ENCODE peak calls at places on chromosomes 2 and 18, in four cellular contexts. V is DND-41, H is heart right ventricle, D is upper lobe of left lung. P is an unnamed sample.
A peak's percentile ranks its signal among the peaks of the same experiment; 100 is the strongest.

GRCh38 chr2:62489162-62489561 is 16.8 kb downstream of the TMEM17 start:
- ATAC-seq in V (no peak), H (peak; percentile 61), D (no peak), P (no peak)

GRCh38 chr18:610214-610928 is 13.6 kb downstream of the CLUL1 start:
- ATAC-seq in V (no peak), H (peak; percentile 66), D (peak; percentile 56), P (peak; percentile 52)

GRCh38 chr2:85866165-85866659 is 22.6 kb downstream of the ST3GAL5 start:
- ATAC-seq in V (no peak), H (no peak), D (no peak), P (no peak)

GRCh38 chr18:45008694-45009372 is 328.1 kb downstream of the SETBP1 start:
- ATAC-seq in V (peak; percentile 82), H (no peak), D (no peak), P (no peak)

GRCh38 chr2:46831037-46831868 is 84.4 kb downstream of the MCFD2 start:
- ATAC-seq in V (no peak), H (no peak), D (no peak), P (peak; percentile 54)

GRCh38 chr2:23862716-23863426 is 64.1 kb downstream of the ATAD2B start:
- ATAC-seq in V (no peak), H (no peak), D (no peak), P (no peak)

GRCh38 chr2:128786800-128787478 is 468.3 kb upstream of the HS6ST1 start:
- ATAC-seq in V (no peak), H (peak; percentile 23), D (no peak), P (peak; percentile 54)

GRCh38 chr2:156562136-156562535 is 126.0 kb downstream of the GPD2 start:
- ATAC-seq in V (no peak), H (peak; percentile 45), D (no peak), P (no peak)

GRCh38 chr18:77366067-77366724 is 116.5 kb downstream of the GALR1 start:
- ATAC-seq in V (no peak), H (peak; percentile 88), D (no peak), P (no peak)

GRCh38 chr2:63257473-63257872 is 206.8 kb downstream of the OTX1 start:
- ATAC-seq in V (peak; percentile 73), H (no peak), D (no peak), P (no peak)

DNA sequence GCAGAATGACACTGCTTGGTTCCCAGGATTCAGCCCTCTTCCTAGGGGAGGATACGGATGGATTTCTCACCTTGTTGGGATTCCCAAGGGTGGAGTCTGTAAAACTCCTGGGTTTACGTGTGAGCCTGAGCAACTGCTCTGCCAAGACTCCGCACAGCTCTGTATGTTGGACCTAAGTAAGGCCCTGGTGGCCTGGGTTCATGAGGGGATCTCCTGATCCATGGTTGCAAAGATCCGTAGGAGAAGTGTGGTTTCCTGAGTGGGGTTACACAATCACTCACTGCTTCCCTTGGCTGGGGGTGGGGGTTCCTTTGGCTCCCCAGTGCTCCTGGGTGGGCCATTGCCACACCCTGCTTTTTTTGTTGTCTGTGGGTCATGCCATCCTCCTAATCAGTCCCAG is 37.7 kb downstream of the ANKRD12 start:
- ATAC-seq in V (no peak), H (peak; percentile 53), D (peak; percentile 49), P (no peak)
- H3K27ac ChIP-seq in V (no peak overlapping the region), H (no peak overlapping the region), D (peak overlapping the region; percentile 52), P (no peak overlapping the region)

DNA sequence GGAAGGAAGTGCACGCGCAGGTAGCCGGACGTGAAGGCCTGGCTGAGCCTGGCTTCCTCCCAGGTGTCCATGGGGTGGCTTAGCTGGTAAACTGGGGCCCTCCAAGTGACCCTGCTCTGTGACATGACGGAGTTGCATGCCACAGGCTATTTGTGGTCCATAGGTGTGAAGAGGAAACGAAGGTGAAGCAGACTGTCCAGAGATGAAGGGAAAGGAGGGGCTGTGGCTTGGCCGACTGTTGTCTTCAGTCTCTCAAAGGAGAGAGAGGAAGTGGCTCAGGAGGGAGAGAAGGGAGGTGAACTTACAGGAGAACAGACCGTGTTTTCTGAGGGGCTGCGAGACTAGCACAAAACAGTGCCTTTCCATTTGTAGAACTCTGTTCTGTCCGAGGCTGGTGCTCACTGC is 19.3 kb downstream of the INPP5D start:
- ATAC-seq in V (no peak), H (no peak), D (no peak), P (no peak)
- H3K27ac ChIP-seq in V (no peak overlapping the region), H (peak overlapping the region; percentile 51), D (peak overlapping the region; percentile 86), P (no peak overlapping the region)

GRCh38 chr2:219418570-219419189 is 503 bp downstream of the DES start:
- ATAC-seq in V (no peak), H (peak; percentile 19), D (no peak), P (no peak)

GRCh38 chr2:219417374-219417773 is 803 bp upstream of the DES start:
- ATAC-seq in V (no peak), H (peak; percentile 60), D (no peak), P (peak; percentile 23)

GRCh38 chr2:219416938-219417337 is 1.2 kb upstream of the DES start:
- ATAC-seq in V (no peak), H (peak; percentile 70), D (peak; percentile 31), P (no peak)

GRCh38 chr2:219419331-219420197 is 1.4 kb downstream of the DES start:
- ATAC-seq in V (no peak), H (peak; percentile 51), D (peak; percentile 32), P (peak; percentile 57)

DNA sequence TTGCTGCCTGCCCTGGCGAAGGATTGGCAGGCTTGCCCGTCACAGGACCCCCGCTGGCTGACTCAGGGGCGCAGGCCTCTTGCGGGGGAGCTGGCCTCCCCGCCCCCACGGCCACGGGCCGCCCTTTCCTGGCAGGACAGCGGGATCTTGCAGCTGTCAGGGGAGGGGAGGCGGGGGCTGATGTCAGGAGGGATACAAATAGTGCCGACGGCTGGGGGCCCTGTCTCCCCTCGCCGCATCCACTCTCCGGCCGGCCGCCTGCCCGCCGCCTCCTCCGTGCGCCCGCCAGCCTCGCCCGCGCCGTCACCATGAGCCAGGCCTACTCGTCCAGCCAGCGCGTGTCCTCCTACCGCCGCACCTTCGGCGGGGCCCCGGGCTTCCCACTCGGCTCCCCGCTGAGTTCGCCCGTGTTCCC is at the start of gene DES:
- ATAC-seq in V (no peak), H (peak; percentile 66), D (no peak), P (peak; percentile 79)
- H3K27ac ChIP-seq in V (no peak within 1 kb of the TSS), H (peak within 1 kb of the TSS; percentile 95), D (peak within 1 kb of the TSS; percentile 30), P (peak within 1 kb of the TSS; percentile 87)

GRCh38 chr2:1598800-1599199 is 145.5 kb downstream of the PXDN start:
- ATAC-seq in V (no peak), H (no peak), D (no peak), P (no peak)

GRCh38 chr2:1601471-1602358 is 142.6 kb downstream of the PXDN start:
- ATAC-seq in V (no peak), H (peak; percentile 58), D (no peak), P (peak; percentile 18)

GRCh38 chr2:1601064-1601405 is 143.3 kb downstream of the PXDN start:
- ATAC-seq in V (no peak), H (no peak), D (no peak), P (no peak)

GRCh38 chr2:1599301-1600085 is 144.8 kb downstream of the PXDN start:
- ATAC-seq in V (no peak), H (no peak), D (no peak), P (no peak)

DNA sequence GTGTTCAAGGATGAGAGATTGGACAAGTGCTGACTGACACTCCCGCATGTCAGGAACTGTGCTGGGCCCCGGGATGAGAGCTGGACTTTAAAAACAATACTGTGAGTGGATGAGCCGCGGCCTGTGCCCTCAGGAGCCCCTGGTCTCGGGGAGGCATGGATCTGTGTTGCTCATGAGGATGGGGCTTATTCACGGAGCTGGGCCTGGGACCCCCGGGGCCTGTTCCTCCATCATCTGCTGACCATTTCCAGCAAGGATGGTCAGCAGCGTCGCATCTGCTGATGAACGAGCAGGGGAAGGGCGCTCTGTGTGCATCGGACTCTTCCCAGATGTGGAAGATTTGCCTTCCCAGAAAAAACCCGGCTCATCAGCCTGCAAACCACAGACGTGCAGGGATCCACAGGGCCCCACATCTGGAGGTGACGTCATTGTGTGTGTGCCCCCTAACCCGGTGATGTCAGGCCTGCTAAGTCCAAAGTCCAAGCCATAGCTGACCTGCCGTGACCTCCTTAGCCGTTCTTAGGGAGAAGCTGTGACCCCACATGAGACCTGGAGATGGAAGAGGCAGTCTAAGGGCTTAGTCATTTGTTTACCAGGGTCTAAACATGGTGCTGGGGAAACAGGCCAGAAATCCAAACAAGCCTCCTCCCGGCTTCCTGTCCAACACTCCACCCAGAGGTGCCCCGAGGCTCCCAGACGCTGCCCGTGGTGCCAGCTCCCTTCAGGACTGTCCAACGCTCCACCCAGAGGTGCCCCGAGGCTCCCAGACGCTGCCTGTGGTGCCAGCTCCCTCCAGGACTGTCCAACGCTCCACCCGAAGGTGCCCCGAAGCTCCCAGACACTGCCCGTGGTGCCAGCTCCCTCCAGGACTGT is 143.9 kb downstream of the PXDN start:
- ATAC-seq in V (no peak), H (no peak), D (no peak), P (peak; percentile 39)
- H3K27ac ChIP-seq in V (no peak overlapping the region), H (peak overlapping the region; percentile 75), D (peak overlapping the region; percentile 80), P (peak overlapping the region; percentile 25)

GRCh38 chr2:106982350-106982749 is 96.4 kb upstream of the ST6GAL2 start:
- ATAC-seq in V (no peak), H (no peak), D (no peak), P (no peak)
- H3K27ac ChIP-seq in V (no peak overlapping the region), H (no peak overlapping the region), D (no peak overlapping the region), P (no peak overlapping the region)

DNA sequence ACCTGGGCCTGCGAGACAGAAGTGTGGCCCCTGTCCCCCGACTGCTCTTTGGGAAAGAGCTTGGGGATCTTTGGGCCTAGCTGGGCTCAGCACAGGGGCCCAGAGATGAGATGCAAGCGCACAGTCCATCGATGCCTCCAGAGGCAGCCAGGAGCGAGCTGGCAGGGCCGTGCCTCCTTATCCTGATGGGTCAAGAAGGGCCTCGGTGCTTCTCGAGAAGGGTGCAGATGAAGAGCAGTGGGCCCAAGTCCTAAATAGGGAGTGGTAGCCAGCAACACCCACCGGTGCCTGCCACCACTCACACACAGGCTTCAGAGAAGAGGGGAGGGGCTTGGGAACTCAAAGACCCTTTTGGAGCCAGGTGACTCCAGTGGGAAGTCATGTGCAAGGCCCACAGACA is 17.7 kb downstream of the KCNK3 start:
- ATAC-seq in V (no peak), H (no peak), D (no peak), P (no peak)
- H3K27ac ChIP-seq in V (no peak overlapping the region), H (peak overlapping the region; percentile 75), D (peak overlapping the region; percentile 33), P (no peak overlapping the region)

GRCh38 chr2:98522854-98523253 is 78.2 kb downstream of the INPP4A start:
- ATAC-seq in V (no peak), H (peak; percentile 46), D (no peak), P (no peak)
- H3K27ac ChIP-seq in V (no peak overlapping the region), H (no peak overlapping the region), D (no peak overlapping the region), P (no peak overlapping the region)

GRCh38 chr2:218292700-218293014 is 354 bp upstream of the TMBIM1 start:
- ATAC-seq in V (no peak), H (no peak), D (no peak), P (no peak)

GRCh38 chr2:218291934-218292699 is at the start of gene TMBIM1:
- ATAC-seq in V (peak; percentile 32), H (peak; percentile 91), D (peak; percentile 91), P (peak; percentile 91)

GRCh38 chr2:218294430-218294999 is 2.2 kb upstream of the TMBIM1 start:
- ATAC-seq in V (no peak), H (no peak), D (no peak), P (no peak)

GRCh38 chr2:218295029-218295428 is 2.7 kb upstream of the TMBIM1 start:
- ATAC-seq in V (no peak), H (no peak), D (peak; percentile 8), P (no peak)

GRCh38 chr2:218293715-218294429 is 1.6 kb upstream of the TMBIM1 start:
- ATAC-seq in V (no peak), H (no peak), D (no peak), P (no peak)
- H3K27ac ChIP-seq in V (no peak overlapping the region), H (no peak overlapping the region), D (peak overlapping the region; percentile 99), P (no peak overlapping the region)

P was measured in gastroesophageal sphincter.